ENCODE peak calls at places on chromosomes 6 and 20, in seven cellular contexts. One of them, this sample, is unnamed.

GRCh38 chr6:133741375-133741861 is 147.5 kb upstream of the TCF21 start:
- DNase-seq in sigmoid colon: no peak
- DNase-seq in K562: peak; percentile 17
- DNase-seq in erythroblast: no peak
- DNase-seq in ovary: no peak
- DNase-seq in Peyer's patch: no peak
- DNase-seq in A549: peak; percentile 2
- DNase-seq in this sample: no peak

GRCh38 chr6:25435397-25435985 is 156.3 kb downstream of the CARMIL1 start:
- DNase-seq in K562: no peak
- DNase-seq in Peyer's patch: no peak
- DNase-seq in sigmoid colon: no peak
- DNase-seq in A549: no peak
- DNase-seq in erythroblast: no peak
- DNase-seq in ovary: no peak
- DNase-seq in this sample: no peak

GRCh38 chr6:44002591-44003344 is 124.5 kb downstream of the MRPL14 start:
- DNase-seq in K562: no peak
- DNase-seq in A549: peak; percentile 55
- DNase-seq in sigmoid colon: no peak
- DNase-seq in erythroblast: peak; percentile 82
- DNase-seq in Peyer's patch: peak; percentile 43
- DNase-seq in ovary: peak; percentile 57
- DNase-seq in this sample: no peak

GRCh38 chr20:62236674-62236996 is 1.7 kb upstream of the OSBPL2 start:
- DNase-seq in A549: no peak
- DNase-seq in sigmoid colon: no peak
- DNase-seq in erythroblast: peak; percentile 33
- DNase-seq in K562: no peak
- DNase-seq in Peyer's patch: no peak
- DNase-seq in ovary: no peak
- DNase-seq in this sample: no peak

GRCh38 chr20:58352454-58352853 is 36.6 kb upstream of the VAPB start:
- DNase-seq in K562: no peak
- DNase-seq in sigmoid colon: no peak
- DNase-seq in Peyer's patch: no peak
- DNase-seq in erythroblast: no peak
- DNase-seq in ovary: no peak
- DNase-seq in A549: no peak
- DNase-seq in this sample: no peak

GRCh38 chr6:138719744-138720143 is 53.8 kb upstream of the CCDC28A start:
- DNase-seq in K562: no peak
- DNase-seq in sigmoid colon: no peak
- DNase-seq in Peyer's patch: no peak
- DNase-seq in A549: no peak
- DNase-seq in erythroblast: no peak
- DNase-seq in ovary: no peak
- DNase-seq in this sample: no peak

GRCh38 chr20:49885558-49886332 is 29.6 kb downstream of the SPATA2 start:
- DNase-seq in erythroblast: no peak
- DNase-seq in K562: no peak
- DNase-seq in A549: no peak
- DNase-seq in ovary: no peak
- DNase-seq in sigmoid colon: peak; percentile 38
- DNase-seq in Peyer's patch: no peak
- DNase-seq in this sample: no peak

GRCh38 chr6:53408826-53409225 is 60.1 kb upstream of the ELOVL5 start:
- DNase-seq in erythroblast: no peak
- DNase-seq in ovary: no peak
- DNase-seq in A549: no peak
- DNase-seq in sigmoid colon: no peak
- DNase-seq in K562: no peak
- DNase-seq in Peyer's patch: no peak
- DNase-seq in this sample: no peak

GRCh38 chr20:5596401-5597193 is 153.6 kb upstream of the SHLD1 start:
- DNase-seq in Peyer's patch: no peak
- DNase-seq in A549: no peak
- DNase-seq in ovary: no peak
- DNase-seq in K562: peak; percentile 37
- DNase-seq in erythroblast: peak; percentile 48
- DNase-seq in sigmoid colon: no peak
- DNase-seq in this sample: no peak

GRCh38 chr6:29938746-29939508 is 3.4 kb upstream of the HLA-A start:
- DNase-seq in K562: no peak
- DNase-seq in sigmoid colon: no peak
- DNase-seq in A549: no peak
- DNase-seq in Peyer's patch: no peak
- DNase-seq in erythroblast: no peak
- DNase-seq in ovary: no peak
- DNase-seq in this sample: no peak

GRCh38 chr6:99822741-99823512 is 171.1 kb downstream of the MCHR2 start:
- DNase-seq in Peyer's patch: no peak
- DNase-seq in erythroblast: peak; percentile 43
- DNase-seq in ovary: no peak
- DNase-seq in K562: peak; percentile 59
- DNase-seq in sigmoid colon: no peak
- DNase-seq in A549: peak; percentile 22
- DNase-seq in this sample: peak; percentile 9

GRCh38 chr6:170051229-170052172 is 239.4 kb downstream of the DLL1 start:
- DNase-seq in sigmoid colon: peak; percentile 68
- DNase-seq in A549: no peak
- DNase-seq in erythroblast: no peak
- DNase-seq in K562: no peak
- DNase-seq in ovary: peak; percentile 30
- DNase-seq in Peyer's patch: no peak
- DNase-seq in this sample: no peak

GRCh38 chr6:89432875-89433636 is at the start of gene ANKRD6:
- DNase-seq in A549: peak; percentile 46
- DNase-seq in ovary: peak; percentile 89
- DNase-seq in K562: peak; percentile 72
- DNase-seq in erythroblast: peak; percentile 80
- DNase-seq in sigmoid colon: peak; percentile 83
- DNase-seq in Peyer's patch: peak; percentile 85
- DNase-seq in this sample: peak; percentile 86

GRCh38 chr6:84317463-84317862 is 90.0 kb upstream of the CEP162 start:
- DNase-seq in erythroblast: no peak
- DNase-seq in Peyer's patch: no peak
- DNase-seq in A549: no peak
- DNase-seq in K562: no peak
- DNase-seq in sigmoid colon: no peak
- DNase-seq in ovary: no peak
- DNase-seq in this sample: no peak
- TF ChIP-seq POLR2A in erythroblast: no peak
- TF ChIP-seq POLR2A in Peyer's patch: no peak
- TF ChIP-seq POLR2A in A549: no peak
- TF ChIP-seq POLR2A in K562: no peak
- TF ChIP-seq POLR2A in sigmoid colon: no peak
- TF ChIP-seq POLR2A in ovary: no peak
- TF ChIP-seq POLR2A in this sample: no peak

DNA sequence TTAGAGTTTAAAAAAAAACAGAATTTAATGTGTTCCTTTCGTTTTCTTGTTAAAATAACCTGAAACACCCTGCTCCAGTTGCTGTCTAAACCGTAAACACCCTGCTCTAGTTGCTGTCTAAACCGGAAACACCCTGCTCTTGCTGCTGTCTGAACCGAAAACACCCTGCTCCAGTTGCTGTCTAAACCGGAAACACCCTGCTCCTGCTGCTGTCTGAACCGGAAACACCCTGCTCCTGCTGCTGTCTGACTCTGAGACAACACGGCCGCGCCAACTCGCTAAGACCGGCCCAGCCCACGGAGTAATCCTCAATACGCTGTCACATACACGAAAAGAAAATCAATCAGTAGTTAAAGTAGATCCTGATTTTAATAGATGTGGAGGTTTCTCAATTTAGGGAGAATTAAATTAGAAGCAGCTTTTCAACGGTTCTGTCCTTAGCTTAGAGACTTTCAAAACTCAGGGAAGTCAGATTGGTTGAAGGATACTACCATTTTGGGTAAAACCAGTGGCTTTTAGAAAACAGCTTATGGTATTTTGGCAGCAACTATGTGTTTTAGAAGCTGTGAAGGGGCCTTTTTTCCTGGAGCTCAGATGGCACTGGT is 98.3 kb downstream of the RAMACL start:
- DNase-seq in ovary: peak; percentile 58
- DNase-seq in Peyer's patch: peak; percentile 81
- DNase-seq in K562: peak; percentile 36
- DNase-seq in A549: no peak
- DNase-seq in erythroblast: peak; percentile 23
- DNase-seq in sigmoid colon: peak; percentile 76
- DNase-seq in this sample: no peak
- TF ChIP-seq POLR2A in ovary: no peak
- TF ChIP-seq POLR2A in Peyer's patch: no peak
- TF ChIP-seq POLR2A in K562: no peak
- TF ChIP-seq POLR2A in A549: no peak
- TF ChIP-seq POLR2A in erythroblast: no peak
- TF ChIP-seq POLR2A in sigmoid colon: no peak
- TF ChIP-seq POLR2A in this sample: no peak

DNA sequence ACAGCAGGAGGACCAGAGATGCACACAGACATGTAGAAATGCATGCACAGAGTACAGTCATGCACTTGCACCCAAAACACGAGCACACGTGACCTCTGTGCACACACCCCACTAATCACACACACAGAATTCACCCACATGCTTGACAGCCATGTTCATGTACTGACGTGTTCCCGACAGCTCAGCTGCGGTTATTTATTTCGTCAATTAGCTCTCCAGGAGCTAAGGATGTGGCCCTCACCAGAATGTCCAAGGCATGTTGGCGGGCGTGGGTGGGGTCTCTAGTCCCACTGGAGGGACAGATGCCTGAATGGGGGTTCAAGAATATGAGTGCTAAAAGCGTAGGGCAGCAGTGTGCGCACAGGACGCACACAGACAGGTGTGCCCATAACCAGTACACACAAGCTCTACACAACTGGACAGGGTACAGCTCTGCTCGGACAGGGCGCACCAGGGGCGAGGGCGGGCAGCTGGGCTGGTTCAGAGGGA is 571 bp upstream of the PRPF6 start:
- DNase-seq in sigmoid colon: no peak
- DNase-seq in A549: no peak
- DNase-seq in Peyer's patch: peak; percentile 26
- DNase-seq in K562: no peak
- DNase-seq in erythroblast: no peak
- DNase-seq in ovary: no peak
- DNase-seq in this sample: no peak
- TF ChIP-seq POLR2A in sigmoid colon: no peak
- TF ChIP-seq POLR2A in A549: no peak
- TF ChIP-seq POLR2A in Peyer's patch: no peak
- TF ChIP-seq POLR2A in K562: no peak
- TF ChIP-seq POLR2A in erythroblast: no peak
- TF ChIP-seq POLR2A in ovary: no peak
- TF ChIP-seq POLR2A in this sample: no peak

DNA sequence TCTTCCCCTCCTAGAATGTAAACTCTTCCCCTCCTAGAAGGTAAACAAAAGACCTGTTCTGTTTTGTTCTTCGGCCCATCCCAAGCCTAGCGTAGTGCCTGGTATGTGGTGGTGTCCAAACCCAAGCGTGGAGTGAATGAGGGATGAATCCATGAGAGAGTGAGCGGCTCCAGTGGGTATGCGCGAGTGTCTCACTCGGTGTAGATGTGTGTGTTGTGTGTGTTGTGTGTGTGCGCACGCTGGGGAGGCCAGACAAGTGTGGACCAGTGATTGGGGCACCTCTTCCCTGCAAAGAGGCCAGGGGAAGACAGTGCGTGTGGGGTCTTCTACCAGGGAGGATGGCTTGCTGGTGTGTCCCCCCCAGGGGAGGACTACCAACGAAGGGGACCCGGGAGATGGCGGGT is 392 bp upstream of the SLC2A10 start:
- DNase-seq in erythroblast: no peak
- DNase-seq in K562: no peak
- DNase-seq in sigmoid colon: no peak
- DNase-seq in ovary: no peak
- DNase-seq in A549: no peak
- DNase-seq in Peyer's patch: no peak
- DNase-seq in this sample: no peak
- TF ChIP-seq POLR2A in erythroblast: no peak
- TF ChIP-seq POLR2A in K562: no peak
- TF ChIP-seq POLR2A in sigmoid colon: peak; percentile 19
- TF ChIP-seq POLR2A in ovary: no peak
- TF ChIP-seq POLR2A in A549: no peak
- TF ChIP-seq POLR2A in Peyer's patch: no peak
- TF ChIP-seq POLR2A in this sample: no peak

DNA sequence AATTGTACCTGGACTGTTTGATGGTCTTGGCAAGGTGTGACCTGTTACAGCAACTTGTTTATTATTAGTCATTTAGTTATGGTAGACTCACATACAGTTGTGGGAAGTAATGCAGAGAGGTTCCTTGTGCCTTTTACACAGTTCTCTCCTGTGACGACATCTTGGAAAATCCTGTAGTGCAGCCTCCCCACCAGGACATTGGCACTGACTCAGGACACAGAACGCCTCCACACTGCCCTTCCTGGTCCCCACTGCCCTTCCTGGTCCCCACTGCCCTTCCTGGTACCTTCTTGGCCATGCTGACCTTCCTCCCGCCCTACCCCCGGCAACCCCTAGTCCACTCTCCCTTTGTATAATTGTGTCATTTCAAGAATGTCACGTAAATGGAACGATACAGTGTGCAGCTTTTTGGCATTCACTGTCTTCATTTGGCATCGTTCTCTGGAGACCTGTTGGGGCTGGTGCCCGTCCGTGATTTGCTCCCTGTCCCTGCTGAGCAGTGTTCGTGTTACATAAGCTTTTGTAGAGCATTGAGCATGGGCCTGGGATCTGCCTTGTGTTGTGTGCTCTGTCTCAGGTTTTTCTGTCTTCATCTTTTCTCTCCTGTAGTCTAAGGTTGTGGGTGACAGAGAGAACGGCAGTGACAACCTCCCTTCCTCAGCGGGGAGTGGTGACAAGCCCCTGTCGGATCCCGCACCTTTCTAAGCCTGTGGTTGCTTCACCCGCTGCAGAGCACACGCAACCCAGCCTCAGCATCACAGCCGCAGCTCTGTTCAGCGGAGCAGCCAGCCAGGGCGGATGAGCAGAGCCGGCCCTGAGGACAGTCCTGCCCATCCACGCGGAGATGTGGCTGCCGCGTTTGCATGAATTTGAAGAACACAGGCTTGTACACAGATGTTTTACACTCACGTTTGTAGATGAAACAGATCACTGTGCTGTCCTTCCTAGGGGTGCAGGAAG is 5.4 kb upstream of the DNAJC5 start:
- DNase-seq in K562: no peak
- DNase-seq in Peyer's patch: no peak
- DNase-seq in ovary: no peak
- DNase-seq in sigmoid colon: no peak
- DNase-seq in A549: no peak
- DNase-seq in erythroblast: no peak
- DNase-seq in this sample: no peak
- TF ChIP-seq POLR2A in K562: no peak
- TF ChIP-seq POLR2A in Peyer's patch: no peak
- TF ChIP-seq POLR2A in ovary: no peak
- TF ChIP-seq POLR2A in sigmoid colon: no peak
- TF ChIP-seq POLR2A in A549: no peak
- TF ChIP-seq POLR2A in erythroblast: no peak
- TF ChIP-seq POLR2A in this sample: no peak

GRCh38 chr20:3407426-3408250 is at the start of gene DNAAF9:
- DNase-seq in K562: peak; percentile 73
- DNase-seq in erythroblast: peak; percentile 70
- DNase-seq in sigmoid colon: peak; percentile 89
- DNase-seq in Peyer's patch: peak; percentile 75
- DNase-seq in ovary: peak; percentile 84
- DNase-seq in A549: peak; percentile 92
- DNase-seq in this sample: peak; percentile 90
- TF ChIP-seq POLR2A in K562: peak; percentile 50
- TF ChIP-seq POLR2A in erythroblast: no peak
- TF ChIP-seq POLR2A in sigmoid colon: no peak
- TF ChIP-seq POLR2A in Peyer's patch: peak; percentile 54
- TF ChIP-seq POLR2A in ovary: peak; percentile 41
- TF ChIP-seq POLR2A in A549: peak; percentile 63
- TF ChIP-seq POLR2A in this sample: peak; percentile 58